ENCODE peak calls at places on chromosomes 4 and X, in nine cellular contexts. One of them, this sample, is unnamed.

GRCh38 chr4:147824316-147824715 is 92.4 kb downstream of the ARHGAP10 start:
- DNase-seq in choroid plexus epithelial cell: no peak
- DNase-seq in astrocyte: no peak
- DNase-seq in progenitor cell of endocrine pancreas: no peak
- DNase-seq in GM12864: no peak
- DNase-seq in neural crest cell: no peak
- DNase-seq in Calu3: no peak
- DNase-seq in testis: no peak
- DNase-seq in MCF 10A: peak
- DNase-seq in this sample: no peak

GRCh38 chr4:80235451-80235850 is 31.0 kb upstream of the FGF5 start:
- DNase-seq in Calu3: no peak
- DNase-seq in testis: no peak
- DNase-seq in choroid plexus epithelial cell: peak
- DNase-seq in MCF 10A: no peak
- DNase-seq in astrocyte: peak
- DNase-seq in progenitor cell of endocrine pancreas: no peak
- DNase-seq in GM12864: no peak
- DNase-seq in neural crest cell: no peak
- DNase-seq in this sample: no peak

GRCh38 chr4:140789752-140790151 is 33.6 kb upstream of the TBC1D9 start:
- DNase-seq in testis: no peak
- DNase-seq in progenitor cell of endocrine pancreas: no peak
- DNase-seq in MCF 10A: peak
- DNase-seq in astrocyte: no peak
- DNase-seq in choroid plexus epithelial cell: peak
- DNase-seq in neural crest cell: no peak
- DNase-seq in GM12864: no peak
- DNase-seq in Calu3: no peak
- DNase-seq in this sample: no peak

GRCh38 chr4:137536789-137537561 is 4.7 kb upstream of the PCDH18 start:
- DNase-seq in testis: no peak
- DNase-seq in astrocyte: no peak
- DNase-seq in choroid plexus epithelial cell: no peak
- DNase-seq in Calu3: no peak
- DNase-seq in neural crest cell: no peak
- DNase-seq in progenitor cell of endocrine pancreas: no peak
- DNase-seq in MCF 10A: no peak
- DNase-seq in GM12864: no peak
- DNase-seq in this sample: no peak

GRCh38 chrX:15567267-15567666 is 33.5 kb downstream of the ACE2 start:
- DNase-seq in neural crest cell: no peak
- DNase-seq in MCF 10A: no peak
- DNase-seq in choroid plexus epithelial cell: no peak
- DNase-seq in Calu3: no peak
- DNase-seq in astrocyte: no peak
- DNase-seq in progenitor cell of endocrine pancreas: no peak
- DNase-seq in testis: no peak
- DNase-seq in GM12864: no peak
- DNase-seq in this sample: no peak

GRCh38 chr4:98929341-98930267 is 671 bp upstream of the EIF4E start:
- DNase-seq in choroid plexus epithelial cell: peak
- DNase-seq in MCF 10A: peak
- DNase-seq in testis: peak
- DNase-seq in neural crest cell: no peak
- DNase-seq in Calu3: peak
- DNase-seq in progenitor cell of endocrine pancreas: peak
- DNase-seq in astrocyte: peak
- DNase-seq in GM12864: peak
- DNase-seq in this sample: no peak

GRCh38 chr4:95267081-95267480 is 281.7 kb downstream of the UNC5C start:
- DNase-seq in GM12864: no peak
- DNase-seq in MCF 10A: peak
- DNase-seq in neural crest cell: no peak
- DNase-seq in astrocyte: peak
- DNase-seq in progenitor cell of endocrine pancreas: no peak
- DNase-seq in Calu3: peak
- DNase-seq in choroid plexus epithelial cell: peak
- DNase-seq in testis: no peak
- DNase-seq in this sample: no peak

GRCh38 chrX:149275836-149276235 is 229.3 kb downstream of the IDS start:
- DNase-seq in astrocyte: no peak
- DNase-seq in testis: no peak
- DNase-seq in MCF 10A: peak
- DNase-seq in Calu3: no peak
- DNase-seq in progenitor cell of endocrine pancreas: no peak
- DNase-seq in choroid plexus epithelial cell: peak
- DNase-seq in GM12864: no peak
- DNase-seq in neural crest cell: no peak
- DNase-seq in this sample: no peak

GRCh38 chr4:125317526-125317880 is 2.7 kb downstream of the FAT4 start:
- DNase-seq in astrocyte: peak
- DNase-seq in MCF 10A: peak
- DNase-seq in choroid plexus epithelial cell: peak
- DNase-seq in testis: peak
- DNase-seq in GM12864: no peak
- DNase-seq in neural crest cell: peak
- DNase-seq in Calu3: no peak
- DNase-seq in progenitor cell of endocrine pancreas: peak
- DNase-seq in this sample: no peak

GRCh38 chr4:125316391-125316780 is 1.6 kb downstream of the FAT4 start:
- DNase-seq in Calu3: peak
- DNase-seq in astrocyte: no peak
- DNase-seq in progenitor cell of endocrine pancreas: peak
- DNase-seq in testis: peak
- DNase-seq in MCF 10A: peak
- DNase-seq in choroid plexus epithelial cell: peak
- DNase-seq in neural crest cell: no peak
- DNase-seq in GM12864: no peak
- DNase-seq in this sample: no peak

GRCh38 chr4:125315571-125316390 is 1.0 kb downstream of the FAT4 start:
- DNase-seq in Calu3: peak
- DNase-seq in choroid plexus epithelial cell: peak
- DNase-seq in astrocyte: peak
- DNase-seq in progenitor cell of endocrine pancreas: peak
- DNase-seq in GM12864: no peak
- DNase-seq in MCF 10A: peak
- DNase-seq in testis: peak
- DNase-seq in neural crest cell: peak
- DNase-seq in this sample: no peak

GRCh38 chr4:125314676-125315570 is at the start of gene FAT4:
- DNase-seq in astrocyte: peak
- DNase-seq in MCF 10A: peak
- DNase-seq in choroid plexus epithelial cell: peak
- DNase-seq in Calu3: peak
- DNase-seq in neural crest cell: peak
- DNase-seq in testis: peak
- DNase-seq in GM12864: peak
- DNase-seq in progenitor cell of endocrine pancreas: peak
- DNase-seq in this sample: peak

GRCh38 chr4:125316781-125317525 is 2.2 kb downstream of the FAT4 start:
- DNase-seq in testis: peak
- DNase-seq in astrocyte: peak
- DNase-seq in GM12864: no peak
- DNase-seq in neural crest cell: peak
- DNase-seq in MCF 10A: peak
- DNase-seq in choroid plexus epithelial cell: peak
- DNase-seq in progenitor cell of endocrine pancreas: peak
- DNase-seq in Calu3: peak
- DNase-seq in this sample: no peak
- TF ChIP-seq CTCF in testis: no peak
- TF ChIP-seq CTCF in astrocyte: peak
- TF ChIP-seq CTCF in GM12864: no peak
- TF ChIP-seq CTCF in neural crest cell: peak
- TF ChIP-seq CTCF in MCF 10A: peak
- TF ChIP-seq CTCF in choroid plexus epithelial cell: peak
- TF ChIP-seq CTCF in progenitor cell of endocrine pancreas: peak
- TF ChIP-seq CTCF in Calu3: no peak
- TF ChIP-seq CTCF in this sample: no peak

GRCh38 chr4:30822911-30823529 is 102.9 kb downstream of the PCDH7 start:
- DNase-seq in GM12864: no peak
- DNase-seq in Calu3: no peak
- DNase-seq in choroid plexus epithelial cell: no peak
- DNase-seq in testis: no peak
- DNase-seq in MCF 10A: no peak
- DNase-seq in astrocyte: no peak
- DNase-seq in neural crest cell: no peak
- DNase-seq in progenitor cell of endocrine pancreas: no peak
- DNase-seq in this sample: no peak

GRCh38 chr4:30821275-30821674 is 101.1 kb downstream of the PCDH7 start:
- DNase-seq in MCF 10A: no peak
- DNase-seq in Calu3: no peak
- DNase-seq in neural crest cell: no peak
- DNase-seq in GM12864: no peak
- DNase-seq in choroid plexus epithelial cell: no peak
- DNase-seq in astrocyte: no peak
- DNase-seq in testis: no peak
- DNase-seq in progenitor cell of endocrine pancreas: no peak
- DNase-seq in this sample: no peak

GRCh38 chr4:30821891-30822612 is 101.9 kb downstream of the PCDH7 start:
- DNase-seq in neural crest cell: no peak
- DNase-seq in Calu3: no peak
- DNase-seq in astrocyte: peak
- DNase-seq in GM12864: no peak
- DNase-seq in progenitor cell of endocrine pancreas: no peak
- DNase-seq in testis: no peak
- DNase-seq in MCF 10A: peak
- DNase-seq in choroid plexus epithelial cell: peak
- DNase-seq in this sample: no peak

GRCh38 chr4:30828290-30828926 is 108.2 kb downstream of the PCDH7 start:
- DNase-seq in Calu3: no peak
- DNase-seq in testis: no peak
- DNase-seq in GM12864: no peak
- DNase-seq in MCF 10A: no peak
- DNase-seq in choroid plexus epithelial cell: peak
- DNase-seq in astrocyte: peak
- DNase-seq in progenitor cell of endocrine pancreas: no peak
- DNase-seq in neural crest cell: no peak
- DNase-seq in this sample: no peak

GRCh38 chr4:30825008-30825765 is 105.0 kb downstream of the PCDH7 start:
- DNase-seq in progenitor cell of endocrine pancreas: no peak
- DNase-seq in MCF 10A: no peak
- DNase-seq in neural crest cell: no peak
- DNase-seq in Calu3: no peak
- DNase-seq in astrocyte: peak
- DNase-seq in choroid plexus epithelial cell: peak
- DNase-seq in testis: no peak
- DNase-seq in GM12864: no peak
- DNase-seq in this sample: no peak
- TF ChIP-seq CTCF in progenitor cell of endocrine pancreas: no peak
- TF ChIP-seq CTCF in MCF 10A: no peak
- TF ChIP-seq CTCF in neural crest cell: no peak
- TF ChIP-seq CTCF in Calu3: no peak
- TF ChIP-seq CTCF in astrocyte: no peak
- TF ChIP-seq CTCF in choroid plexus epithelial cell: no peak
- TF ChIP-seq CTCF in testis: no peak
- TF ChIP-seq CTCF in GM12864: no peak
- TF ChIP-seq CTCF in this sample: no peak

GRCh38 chr4:168867128-168867527 is 142.9 kb downstream of the CBR4 start:
- DNase-seq in neural crest cell: no peak
- DNase-seq in astrocyte: no peak
- DNase-seq in GM12864: no peak
- DNase-seq in choroid plexus epithelial cell: no peak
- DNase-seq in Calu3: no peak
- DNase-seq in progenitor cell of endocrine pancreas: no peak
- DNase-seq in MCF 10A: no peak
- DNase-seq in testis: no peak
- DNase-seq in this sample: no peak

GRCh38 chr4:168866635-168867034 is 143.4 kb downstream of the CBR4 start:
- DNase-seq in choroid plexus epithelial cell: no peak
- DNase-seq in neural crest cell: no peak
- DNase-seq in testis: no peak
- DNase-seq in astrocyte: no peak
- DNase-seq in Calu3: no peak
- DNase-seq in MCF 10A: no peak
- DNase-seq in progenitor cell of endocrine pancreas: no peak
- DNase-seq in GM12864: no peak
- DNase-seq in this sample: no peak

GRCh38 chr4:168865854-168866253 is 144.2 kb downstream of the CBR4 start:
- DNase-seq in MCF 10A: no peak
- DNase-seq in choroid plexus epithelial cell: no peak
- DNase-seq in astrocyte: no peak
- DNase-seq in neural crest cell: no peak
- DNase-seq in progenitor cell of endocrine pancreas: no peak
- DNase-seq in Calu3: no peak
- DNase-seq in testis: no peak
- DNase-seq in GM12864: no peak
- DNase-seq in this sample: no peak

GRCh38 chr4:168863719-168864632 is 146.1 kb downstream of the CBR4 start:
- DNase-seq in choroid plexus epithelial cell: no peak
- DNase-seq in GM12864: no peak
- DNase-seq in testis: no peak
- DNase-seq in progenitor cell of endocrine pancreas: no peak
- DNase-seq in MCF 10A: no peak
- DNase-seq in astrocyte: no peak
- DNase-seq in Calu3: no peak
- DNase-seq in neural crest cell: no peak
- DNase-seq in this sample: no peak

DNA sequence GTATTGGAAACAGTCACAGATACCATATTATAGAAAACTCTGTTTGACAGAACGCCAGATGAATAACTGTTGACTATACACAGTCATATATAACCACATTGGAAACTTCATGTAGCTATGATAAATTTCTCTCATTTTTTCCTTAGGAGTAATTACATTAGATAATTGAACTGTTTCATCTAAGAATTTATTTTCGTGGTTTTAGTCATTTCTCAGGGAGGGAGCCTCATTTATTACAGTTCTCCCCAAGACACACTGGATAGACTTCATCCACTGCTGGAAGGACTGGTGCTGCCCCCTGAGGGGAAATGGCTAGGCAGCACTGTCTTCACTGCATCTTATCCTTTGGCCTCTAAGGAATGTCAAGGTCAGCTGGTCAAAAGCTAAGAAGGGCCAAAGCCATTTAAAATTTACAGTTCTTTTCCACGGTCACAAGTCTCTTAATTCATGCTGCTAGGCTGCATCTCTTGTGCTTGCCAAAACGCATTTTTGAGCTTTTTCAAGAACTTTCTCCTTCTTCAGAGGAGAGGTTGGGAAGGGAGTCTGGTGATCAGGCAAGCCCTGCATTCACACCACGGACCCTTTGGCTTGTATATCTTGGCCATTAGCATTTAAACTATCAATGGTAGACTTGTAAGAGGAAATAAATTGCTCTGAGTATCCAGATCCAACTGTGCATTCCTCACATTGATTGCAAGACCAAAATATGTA is 145.1 kb downstream of the CBR4 start:
- DNase-seq in astrocyte: peak
- DNase-seq in neural crest cell: no peak
- DNase-seq in Calu3: no peak
- DNase-seq in MCF 10A: no peak
- DNase-seq in progenitor cell of endocrine pancreas: no peak
- DNase-seq in testis: no peak
- DNase-seq in choroid plexus epithelial cell: peak
- DNase-seq in GM12864: no peak
- DNase-seq in this sample: no peak
- TF ChIP-seq CTCF in astrocyte: peak
- TF ChIP-seq CTCF in neural crest cell: peak
- TF ChIP-seq CTCF in Calu3: no peak
- TF ChIP-seq CTCF in MCF 10A: no peak
- TF ChIP-seq CTCF in progenitor cell of endocrine pancreas: no peak
- TF ChIP-seq CTCF in testis: no peak
- TF ChIP-seq CTCF in choroid plexus epithelial cell: peak
- TF ChIP-seq CTCF in GM12864: no peak
- TF ChIP-seq CTCF in this sample: no peak

GRCh38 chr4:6676722-6677558 is 16.7 kb upstream of the S100P start:
- DNase-seq in progenitor cell of endocrine pancreas: no peak
- DNase-seq in neural crest cell: no peak
- DNase-seq in Calu3: no peak
- DNase-seq in choroid plexus epithelial cell: no peak
- DNase-seq in testis: no peak
- DNase-seq in astrocyte: no peak
- DNase-seq in GM12864: no peak
- DNase-seq in MCF 10A: no peak
- DNase-seq in this sample: no peak

GRCh38 chr4:6672131-6672530 is 21.5 kb upstream of the S100P start:
- DNase-seq in MCF 10A: no peak
- DNase-seq in testis: no peak
- DNase-seq in astrocyte: no peak
- DNase-seq in choroid plexus epithelial cell: no peak
- DNase-seq in neural crest cell: no peak
- DNase-seq in GM12864: no peak
- DNase-seq in Calu3: no peak
- DNase-seq in progenitor cell of endocrine pancreas: no peak
- DNase-seq in this sample: no peak

GRCh38 chr4:6671648-6672047 is 22.0 kb upstream of the S100P start:
- DNase-seq in astrocyte: no peak
- DNase-seq in MCF 10A: no peak
- DNase-seq in Calu3: no peak
- DNase-seq in neural crest cell: no peak
- DNase-seq in choroid plexus epithelial cell: no peak
- DNase-seq in GM12864: no peak
- DNase-seq in testis: no peak
- DNase-seq in progenitor cell of endocrine pancreas: no peak
- DNase-seq in this sample: no peak

GRCh38 chr4:6673660-6674499 is 19.8 kb upstream of the S100P start:
- DNase-seq in MCF 10A: peak
- DNase-seq in neural crest cell: peak
- DNase-seq in testis: peak
- DNase-seq in astrocyte: peak
- DNase-seq in progenitor cell of endocrine pancreas: peak
- DNase-seq in Calu3: peak
- DNase-seq in GM12864: peak
- DNase-seq in choroid plexus epithelial cell: peak
- DNase-seq in this sample: peak

GRCh38 chr4:6674500-6675149 is 19.1 kb upstream of the S100P start:
- DNase-seq in MCF 10A: peak
- DNase-seq in progenitor cell of endocrine pancreas: no peak
- DNase-seq in testis: peak
- DNase-seq in astrocyte: no peak
- DNase-seq in GM12864: peak
- DNase-seq in choroid plexus epithelial cell: peak
- DNase-seq in Calu3: peak
- DNase-seq in neural crest cell: no peak
- DNase-seq in this sample: no peak
- TF ChIP-seq CTCF in MCF 10A: peak
- TF ChIP-seq CTCF in progenitor cell of endocrine pancreas: peak
- TF ChIP-seq CTCF in testis: no peak
- TF ChIP-seq CTCF in astrocyte: peak
- TF ChIP-seq CTCF in GM12864: peak
- TF ChIP-seq CTCF in choroid plexus epithelial cell: peak
- TF ChIP-seq CTCF in Calu3: peak
- TF ChIP-seq CTCF in neural crest cell: peak
- TF ChIP-seq CTCF in this sample: peak